ENCODE peak calls at places on chromosomes 2 and 18, in six cellular contexts. Y is coronary artery; O is adrenal gland; D is OCI-LY7; Q is CD4-positive, CD25-positive, alpha-beta regulatory T cell; C is H1. U is an unnamed sample.

GRCh38 chr18:67310826-67311225 is 205.7 kb downstream of the DSEL start:
- DNase-seq in D (no peak), Y (no peak), C (no peak), O (no peak), Q (no peak), U (no peak)

GRCh38 chr2:109387221-109387735 is 226.5 kb downstream of the SEPTIN10 start:
- DNase-seq in D (no peak), O (no peak), Y (no peak), Q (no peak), C (no peak), U (no peak)

GRCh38 chr18:50869150-50869549 is 9.8 kb upstream of the ME2 start:
- DNase-seq in Y (no peak), C (no peak), Q (no peak), D (no peak), O (no peak), U (no peak)

GRCh38 chr2:161273038-161273760 is 35.0 kb upstream of the PSMD14 start:
- DNase-seq in Q (peak), D (peak), Y (no peak), C (no peak), O (peak), U (no peak)

GRCh38 chr2:177346192-177346591 is 46.4 kb upstream of the AGPS start:
- DNase-seq in D (no peak), Q (no peak), O (no peak), C (no peak), Y (no peak), U (no peak)

GRCh38 chr2:28821295-28821958 is 10.8 kb downstream of the SPDYA start:
- DNase-seq in C (peak), O (peak), Q (peak), D (peak), Y (no peak), U (peak)

GRCh38 chr18:7417742-7418141 is 149.4 kb upstream of the PTPRM start:
- DNase-seq in Q (no peak), D (no peak), O (no peak), C (no peak), Y (no peak), U (no peak)

GRCh38 chr2:9846554-9846953 is 3.3 kb downstream of the TAF1B start:
- DNase-seq in C (no peak), D (no peak), Y (no peak), O (no peak), Q (no peak), U (no peak)

GRCh38 chr2:236162804-236163482 is 5.2 kb downstream of the GBX2 start:
- DNase-seq in Y (no peak), C (no peak), O (no peak), Q (no peak), D (no peak), U (no peak)

GRCh38 chr18:54109131-54109683 is 115.3 kb downstream of the MBD2 start:
- DNase-seq in D (no peak), Y (no peak), Q (no peak), O (no peak), C (no peak), U (no peak)

GRCh38 chr2:132547089-132547687 is 122.8 kb downstream of the LYPD1 start:
- DNase-seq in C (peak), O (peak), D (peak), Q (peak), Y (peak), U (no peak)

GRCh38 chr2:85935746-85936208 is 47.0 kb upstream of the ST3GAL5 start:
- DNase-seq in O (peak), Y (no peak), D (no peak), C (peak), Q (no peak), U (no peak)

GRCh38 chr2:229273384-229274338 is 2.6 kb upstream of the PID1 start:
- DNase-seq in Y (no peak), O (peak), D (peak), C (peak), Q (peak), U (no peak)

GRCh38 chr2:144630459-144631215 is 110.7 kb upstream of the ZEB2 start:
- DNase-seq in C (no peak), O (peak), Y (no peak), D (no peak), Q (peak), U (no peak)

GRCh38 chr2:74845217-74845751 is 11.4 kb downstream of the HK2 start:
- DNase-seq in C (no peak), O (peak), D (no peak), Y (peak), Q (no peak), U (no peak)

GRCh38 chr2:48510329-48510728 is 19.6 kb upstream of the STON1 start:
- DNase-seq in Q (no peak), O (no peak), C (no peak), D (no peak), Y (no peak), U (no peak)

GRCh38 chr18:58347135-58347534 is 281.8 kb downstream of the ALPK2 start:
- DNase-seq in O (no peak), C (no peak), Q (no peak), D (no peak), Y (no peak), U (no peak)

GRCh38 chr2:128372621-128373341 is 54.1 kb upstream of the HS6ST1 start:
- DNase-seq in D (no peak), Y (peak), C (no peak), Q (no peak), O (no peak), U (no peak)

GRCh38 chr2:161265874-161266273 is 42.4 kb upstream of the PSMD14 start:
- DNase-seq in Q (no peak), D (no peak), C (no peak), O (no peak), Y (no peak), U (no peak)

GRCh38 chr18:34467059-34467458 is 242.3 kb upstream of the NOL4 start:
- DNase-seq in O (no peak), D (no peak), Y (no peak), Q (no peak), C (no peak), U (no peak)

GRCh38 chr18:9696112-9696511 is 12.0 kb upstream of the RAB31 start:
- DNase-seq in D (no peak), Y (no peak), Q (no peak), C (no peak), O (no peak), U (no peak)

GRCh38 chr2:219168932-219169331 is 897 bp downstream of the SLC23A3 start:
- DNase-seq in O (no peak), Y (no peak), Q (no peak), C (no peak), D (no peak), U (no peak)

GRCh38 chr2:55045685-55046221 is 4.5 kb downstream of the RTN4 start:
- DNase-seq in C (no peak), D (no peak), Q (no peak), Y (no peak), O (no peak), U (no peak)

GRCh38 chr18:3458952-3459853 is 9.2 kb downstream of the TGIF1 start:
- DNase-seq in O (no peak), Y (no peak), C (no peak), D (no peak), Q (no peak), U (no peak)
- H3K27ac ChIP-seq in O (no peak), Y (no peak), C (no peak), D (no peak), Q (peak), U (peak)

GRCh38 chr2:121281107-121281506 is 3.9 kb downstream of the TFCP2L1 start:
- DNase-seq in O (no peak), D (no peak), Y (no peak), C (no peak), Q (no peak), U (no peak)
- H3K4me3 ChIP-seq in O (no peak), D (no peak), Y (no peak), C (no peak), Q (no peak), U (no peak)

GRCh38 chr18:39841133-39842041 is 2113.6 kb upstream of the PIK3C3 start:
- DNase-seq in Y (no peak), C (peak), O (peak), D (no peak), Q (no peak), U (no peak)

GRCh38 chr18:39840406-39840805 is 2114.6 kb upstream of the PIK3C3 start:
- DNase-seq in Q (no peak), Y (no peak), D (no peak), C (no peak), O (no peak), U (no peak)

GRCh38 chr18:39843546-39843945 is 2111.5 kb upstream of the PIK3C3 start:
- DNase-seq in O (no peak), C (no peak), D (no peak), Q (no peak), Y (no peak), U (no peak)

GRCh38 chr18:39839782-39840181 is 2115.3 kb upstream of the PIK3C3 start:
- DNase-seq in D (no peak), C (no peak), Y (no peak), Q (no peak), O (no peak), U (no peak)

DNA sequence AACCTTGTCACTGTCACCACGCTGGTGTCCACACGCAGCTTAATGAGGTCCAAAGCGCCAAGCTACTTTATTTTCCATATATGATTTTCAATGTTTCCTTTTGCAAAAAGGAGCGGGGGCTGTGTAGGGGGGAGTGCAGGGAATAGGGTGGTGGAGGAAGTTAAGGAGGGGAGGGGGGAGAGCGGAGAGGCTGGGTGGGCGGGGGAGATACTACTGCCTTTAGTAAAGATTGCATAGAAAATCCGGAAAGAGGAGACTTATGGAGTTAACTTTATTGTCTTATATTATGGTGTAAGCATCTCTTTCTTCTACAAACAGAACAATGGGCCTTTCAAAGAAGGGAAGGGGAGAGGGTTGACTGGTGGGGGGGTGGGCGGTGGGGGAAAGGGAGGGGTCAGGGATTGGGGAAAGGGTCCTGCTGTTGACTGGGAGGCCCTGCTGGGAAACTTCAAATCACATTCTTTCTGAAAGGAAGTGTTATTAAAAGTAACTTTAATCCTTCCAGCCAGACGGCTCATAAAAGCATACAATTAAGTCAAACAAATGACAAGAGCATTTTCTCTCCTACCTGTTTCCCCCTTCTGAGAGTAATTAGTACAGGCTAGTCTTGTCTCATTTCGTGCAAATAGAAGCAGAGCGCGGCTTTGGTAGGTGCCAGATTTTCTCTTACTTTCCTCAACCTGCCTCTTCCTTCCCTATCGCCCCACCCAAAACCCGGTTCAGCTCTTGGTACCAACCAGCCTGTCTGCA is 2112.8 kb upstream of the PIK3C3 start:
- DNase-seq in D (no peak), Y (no peak), O (no peak), C (no peak), Q (no peak), U (no peak)
- H3K27ac ChIP-seq in D (no peak), Y (no peak), O (no peak), C (no peak), Q (no peak), U (no peak)

GRCh38 chr18:48835119-48835518 is 115.6 kb downstream of the SMAD7 start:
- DNase-seq in O (no peak), C (no peak), D (no peak), Y (no peak), Q (peak), U (no peak)
- H3K4me3 ChIP-seq in O (no peak), C (no peak), D (peak), Y (no peak), Q (peak), U (peak)

U was measured in CD8-positive, alpha-beta T cell.